ENCODE peak calls at places on chromosomes 7 and 10, in seven cellular contexts. One of them, this sample, is unnamed.

GRCh38 chr10:77925410-77925794 is 1.2 kb downstream of the DLG5 start:
- DNase-seq in endodermal cell: no peak
- DNase-seq in glomerular endothelial cell: no peak
- DNase-seq in stimulated activated CD4-positive, alpha-beta T cell treated with anti-CD3 and anti-CD28 coated beads, Interleukin-12 subunit alpha, Interleukin-12 subunit beta, amount 100 ng/mL, for 4 hours: no peak
- DNase-seq in GM23338: peak
- DNase-seq in tibial nerve: peak
- DNase-seq in NCI-H510A: no peak
- DNase-seq in this sample: no peak

GRCh38 chr7:108004220-108005142 is 1.5 kb upstream of the LAMB1 start:
- DNase-seq in glomerular endothelial cell: no peak
- DNase-seq in endodermal cell: peak
- DNase-seq in stimulated activated CD4-positive, alpha-beta T cell treated with anti-CD3 and anti-CD28 coated beads, Interleukin-12 subunit alpha, Interleukin-12 subunit beta, amount 100 ng/mL, for 4 hours: no peak
- DNase-seq in tibial nerve: peak
- DNase-seq in NCI-H510A: no peak
- DNase-seq in GM23338: peak
- DNase-seq in this sample: peak

GRCh38 chr10:47287365-47287802 is 12.6 kb upstream of the GDF10 start:
- DNase-seq in stimulated activated CD4-positive, alpha-beta T cell treated with anti-CD3 and anti-CD28 coated beads, Interleukin-12 subunit alpha, Interleukin-12 subunit beta, amount 100 ng/mL, for 4 hours: no peak
- DNase-seq in glomerular endothelial cell: no peak
- DNase-seq in tibial nerve: no peak
- DNase-seq in NCI-H510A: no peak
- DNase-seq in endodermal cell: peak
- DNase-seq in GM23338: no peak
- DNase-seq in this sample: peak

GRCh38 chr7:34709771-34710170 is 51.8 kb downstream of the NPSR1 start:
- DNase-seq in tibial nerve: no peak
- DNase-seq in glomerular endothelial cell: no peak
- DNase-seq in NCI-H510A: no peak
- DNase-seq in GM23338: no peak
- DNase-seq in endodermal cell: no peak
- DNase-seq in stimulated activated CD4-positive, alpha-beta T cell treated with anti-CD3 and anti-CD28 coated beads, Interleukin-12 subunit alpha, Interleukin-12 subunit beta, amount 100 ng/mL, for 4 hours: no peak
- DNase-seq in this sample: no peak

GRCh38 chr7:96414931-96415292 is 93.0 kb upstream of the SLC25A13 start:
- DNase-seq in endodermal cell: peak
- DNase-seq in glomerular endothelial cell: no peak
- DNase-seq in GM23338: peak
- DNase-seq in stimulated activated CD4-positive, alpha-beta T cell treated with anti-CD3 and anti-CD28 coated beads, Interleukin-12 subunit alpha, Interleukin-12 subunit beta, amount 100 ng/mL, for 4 hours: peak
- DNase-seq in NCI-H510A: peak
- DNase-seq in tibial nerve: peak
- DNase-seq in this sample: peak

GRCh38 chr7:9498303-9498702 is 1064.9 kb downstream of the NXPH1 start:
- DNase-seq in GM23338: no peak
- DNase-seq in NCI-H510A: no peak
- DNase-seq in endodermal cell: no peak
- DNase-seq in tibial nerve: no peak
- DNase-seq in stimulated activated CD4-positive, alpha-beta T cell treated with anti-CD3 and anti-CD28 coated beads, Interleukin-12 subunit alpha, Interleukin-12 subunit beta, amount 100 ng/mL, for 4 hours: no peak
- DNase-seq in glomerular endothelial cell: no peak
- DNase-seq in this sample: no peak

GRCh38 chr7:86454753-86455152 is 189.0 kb upstream of the GRM3 start:
- DNase-seq in GM23338: no peak
- DNase-seq in tibial nerve: no peak
- DNase-seq in stimulated activated CD4-positive, alpha-beta T cell treated with anti-CD3 and anti-CD28 coated beads, Interleukin-12 subunit alpha, Interleukin-12 subunit beta, amount 100 ng/mL, for 4 hours: no peak
- DNase-seq in endodermal cell: no peak
- DNase-seq in glomerular endothelial cell: no peak
- DNase-seq in NCI-H510A: no peak
- DNase-seq in this sample: no peak

GRCh38 chr7:136009488-136010079 is 32.4 kb upstream of the MTPN start:
- DNase-seq in endodermal cell: no peak
- DNase-seq in NCI-H510A: no peak
- DNase-seq in tibial nerve: peak
- DNase-seq in stimulated activated CD4-positive, alpha-beta T cell treated with anti-CD3 and anti-CD28 coated beads, Interleukin-12 subunit alpha, Interleukin-12 subunit beta, amount 100 ng/mL, for 4 hours: no peak
- DNase-seq in glomerular endothelial cell: peak
- DNase-seq in GM23338: peak
- DNase-seq in this sample: no peak

GRCh38 chr10:76336213-76336963 is 905.0 kb downstream of the LRMDA start:
- DNase-seq in NCI-H510A: no peak
- DNase-seq in endodermal cell: no peak
- DNase-seq in tibial nerve: no peak
- DNase-seq in GM23338: peak
- DNase-seq in stimulated activated CD4-positive, alpha-beta T cell treated with anti-CD3 and anti-CD28 coated beads, Interleukin-12 subunit alpha, Interleukin-12 subunit beta, amount 100 ng/mL, for 4 hours: no peak
- DNase-seq in glomerular endothelial cell: no peak
- DNase-seq in this sample: no peak

GRCh38 chr7:69722836-69723235 is 124.6 kb downstream of the AUTS2 start:
- DNase-seq in tibial nerve: no peak
- DNase-seq in stimulated activated CD4-positive, alpha-beta T cell treated with anti-CD3 and anti-CD28 coated beads, Interleukin-12 subunit alpha, Interleukin-12 subunit beta, amount 100 ng/mL, for 4 hours: no peak
- DNase-seq in NCI-H510A: no peak
- DNase-seq in endodermal cell: no peak
- DNase-seq in glomerular endothelial cell: no peak
- DNase-seq in GM23338: no peak
- DNase-seq in this sample: no peak

GRCh38 chr10:88849224-88849623 is 2.4 kb downstream of the ANKRD22 start:
- DNase-seq in tibial nerve: no peak
- DNase-seq in NCI-H510A: no peak
- DNase-seq in glomerular endothelial cell: no peak
- DNase-seq in endodermal cell: no peak
- DNase-seq in GM23338: no peak
- DNase-seq in stimulated activated CD4-positive, alpha-beta T cell treated with anti-CD3 and anti-CD28 coated beads, Interleukin-12 subunit alpha, Interleukin-12 subunit beta, amount 100 ng/mL, for 4 hours: no peak
- DNase-seq in this sample: no peak

GRCh38 chr7:84722734-84723133 is 464.1 kb downstream of the SEMA3D start:
- DNase-seq in endodermal cell: no peak
- DNase-seq in NCI-H510A: no peak
- DNase-seq in glomerular endothelial cell: no peak
- DNase-seq in GM23338: no peak
- DNase-seq in stimulated activated CD4-positive, alpha-beta T cell treated with anti-CD3 and anti-CD28 coated beads, Interleukin-12 subunit alpha, Interleukin-12 subunit beta, amount 100 ng/mL, for 4 hours: no peak
- DNase-seq in tibial nerve: no peak
- DNase-seq in this sample: no peak

GRCh38 chr7:80243425-80243824 is 108.8 kb downstream of the GNAI1 start:
- DNase-seq in tibial nerve: no peak
- DNase-seq in endodermal cell: no peak
- DNase-seq in GM23338: no peak
- DNase-seq in NCI-H510A: no peak
- DNase-seq in glomerular endothelial cell: no peak
- DNase-seq in stimulated activated CD4-positive, alpha-beta T cell treated with anti-CD3 and anti-CD28 coated beads, Interleukin-12 subunit alpha, Interleukin-12 subunit beta, amount 100 ng/mL, for 4 hours: no peak
- DNase-seq in this sample: no peak

GRCh38 chr10:60957667-60958221 is 13.8 kb upstream of the RHOBTB1 start:
- DNase-seq in stimulated activated CD4-positive, alpha-beta T cell treated with anti-CD3 and anti-CD28 coated beads, Interleukin-12 subunit alpha, Interleukin-12 subunit beta, amount 100 ng/mL, for 4 hours: no peak
- DNase-seq in GM23338: no peak
- DNase-seq in NCI-H510A: no peak
- DNase-seq in tibial nerve: no peak
- DNase-seq in endodermal cell: no peak
- DNase-seq in glomerular endothelial cell: no peak
- DNase-seq in this sample: no peak

GRCh38 chr10:131211556-131211955 is 100.0 kb downstream of the TCERG1L start:
- DNase-seq in GM23338: no peak
- DNase-seq in tibial nerve: no peak
- DNase-seq in glomerular endothelial cell: no peak
- DNase-seq in NCI-H510A: no peak
- DNase-seq in endodermal cell: no peak
- DNase-seq in stimulated activated CD4-positive, alpha-beta T cell treated with anti-CD3 and anti-CD28 coated beads, Interleukin-12 subunit alpha, Interleukin-12 subunit beta, amount 100 ng/mL, for 4 hours: no peak
- DNase-seq in this sample: peak

GRCh38 chr7:1981878-1982230 is 250.9 kb downstream of the MAD1L1 start:
- DNase-seq in tibial nerve: no peak
- DNase-seq in GM23338: no peak
- DNase-seq in NCI-H510A: no peak
- DNase-seq in endodermal cell: no peak
- DNase-seq in glomerular endothelial cell: no peak
- DNase-seq in stimulated activated CD4-positive, alpha-beta T cell treated with anti-CD3 and anti-CD28 coated beads, Interleukin-12 subunit alpha, Interleukin-12 subunit beta, amount 100 ng/mL, for 4 hours: no peak
- DNase-seq in this sample: no peak

GRCh38 chr10:71725998-71726672 is 6.6 kb upstream of the C10orf105 start:
- DNase-seq in GM23338: peak
- DNase-seq in endodermal cell: peak
- DNase-seq in glomerular endothelial cell: no peak
- DNase-seq in NCI-H510A: no peak
- DNase-seq in tibial nerve: no peak
- DNase-seq in stimulated activated CD4-positive, alpha-beta T cell treated with anti-CD3 and anti-CD28 coated beads, Interleukin-12 subunit alpha, Interleukin-12 subunit beta, amount 100 ng/mL, for 4 hours: peak
- DNase-seq in this sample: peak

GRCh38 chr7:89666436-89666835 is 487.8 kb upstream of the STEAP1 start:
- DNase-seq in NCI-H510A: no peak
- DNase-seq in tibial nerve: no peak
- DNase-seq in endodermal cell: no peak
- DNase-seq in stimulated activated CD4-positive, alpha-beta T cell treated with anti-CD3 and anti-CD28 coated beads, Interleukin-12 subunit alpha, Interleukin-12 subunit beta, amount 100 ng/mL, for 4 hours: no peak
- DNase-seq in GM23338: no peak
- DNase-seq in glomerular endothelial cell: no peak
- DNase-seq in this sample: no peak

GRCh38 chr10:29254123-29255046 is 34.5 kb upstream of the LYZL1 start:
- DNase-seq in stimulated activated CD4-positive, alpha-beta T cell treated with anti-CD3 and anti-CD28 coated beads, Interleukin-12 subunit alpha, Interleukin-12 subunit beta, amount 100 ng/mL, for 4 hours: no peak
- DNase-seq in GM23338: no peak
- DNase-seq in NCI-H510A: no peak
- DNase-seq in endodermal cell: peak
- DNase-seq in glomerular endothelial cell: no peak
- DNase-seq in tibial nerve: no peak
- DNase-seq in this sample: peak

GRCh38 chr7:116809636-116810266 is 52.6 kb upstream of the CAPZA2 start:
- DNase-seq in endodermal cell: no peak
- DNase-seq in tibial nerve: peak
- DNase-seq in glomerular endothelial cell: peak
- DNase-seq in stimulated activated CD4-positive, alpha-beta T cell treated with anti-CD3 and anti-CD28 coated beads, Interleukin-12 subunit alpha, Interleukin-12 subunit beta, amount 100 ng/mL, for 4 hours: no peak
- DNase-seq in NCI-H510A: peak
- DNase-seq in GM23338: peak
- DNase-seq in this sample: no peak

GRCh38 chr7:82926477-82926876 is 236.2 kb downstream of the PCLO start:
- DNase-seq in endodermal cell: no peak
- DNase-seq in stimulated activated CD4-positive, alpha-beta T cell treated with anti-CD3 and anti-CD28 coated beads, Interleukin-12 subunit alpha, Interleukin-12 subunit beta, amount 100 ng/mL, for 4 hours: no peak
- DNase-seq in GM23338: no peak
- DNase-seq in glomerular endothelial cell: no peak
- DNase-seq in tibial nerve: no peak
- DNase-seq in NCI-H510A: no peak
- DNase-seq in this sample: no peak

GRCh38 chr7:80823066-80823465 is 95.8 kb downstream of the SEMA3C start:
- DNase-seq in endodermal cell: no peak
- DNase-seq in GM23338: no peak
- DNase-seq in glomerular endothelial cell: no peak
- DNase-seq in NCI-H510A: no peak
- DNase-seq in tibial nerve: no peak
- DNase-seq in stimulated activated CD4-positive, alpha-beta T cell treated with anti-CD3 and anti-CD28 coated beads, Interleukin-12 subunit alpha, Interleukin-12 subunit beta, amount 100 ng/mL, for 4 hours: no peak
- DNase-seq in this sample: no peak

GRCh38 chr7:157433628-157434027 is 96.8 kb downstream of the DNAJB6 start:
- DNase-seq in stimulated activated CD4-positive, alpha-beta T cell treated with anti-CD3 and anti-CD28 coated beads, Interleukin-12 subunit alpha, Interleukin-12 subunit beta, amount 100 ng/mL, for 4 hours: no peak
- DNase-seq in GM23338: no peak
- DNase-seq in glomerular endothelial cell: no peak
- DNase-seq in tibial nerve: no peak
- DNase-seq in NCI-H510A: no peak
- DNase-seq in endodermal cell: no peak
- DNase-seq in this sample: no peak

GRCh38 chr7:72337822-72338167 is 74.3 kb downstream of the CALN1 start:
- DNase-seq in stimulated activated CD4-positive, alpha-beta T cell treated with anti-CD3 and anti-CD28 coated beads, Interleukin-12 subunit alpha, Interleukin-12 subunit beta, amount 100 ng/mL, for 4 hours: no peak
- DNase-seq in endodermal cell: peak
- DNase-seq in glomerular endothelial cell: no peak
- DNase-seq in GM23338: peak
- DNase-seq in tibial nerve: no peak
- DNase-seq in NCI-H510A: no peak
- DNase-seq in this sample: no peak

GRCh38 chr10:7797582-7797981 is 9.6 kb downstream of the ATP5F1C start:
- DNase-seq in stimulated activated CD4-positive, alpha-beta T cell treated with anti-CD3 and anti-CD28 coated beads, Interleukin-12 subunit alpha, Interleukin-12 subunit beta, amount 100 ng/mL, for 4 hours: no peak
- DNase-seq in GM23338: no peak
- DNase-seq in glomerular endothelial cell: peak
- DNase-seq in tibial nerve: no peak
- DNase-seq in NCI-H510A: no peak
- DNase-seq in endodermal cell: no peak
- DNase-seq in this sample: peak

GRCh38 chr7:101953248-101953819 is 135.9 kb downstream of the CUX1 start:
- DNase-seq in GM23338: no peak
- DNase-seq in endodermal cell: no peak
- DNase-seq in glomerular endothelial cell: no peak
- DNase-seq in stimulated activated CD4-positive, alpha-beta T cell treated with anti-CD3 and anti-CD28 coated beads, Interleukin-12 subunit alpha, Interleukin-12 subunit beta, amount 100 ng/mL, for 4 hours: no peak
- DNase-seq in NCI-H510A: no peak
- DNase-seq in tibial nerve: no peak
- DNase-seq in this sample: peak

GRCh38 chr10:110577056-110577455 is 9.6 kb downstream of the SMC3 start:
- DNase-seq in endodermal cell: no peak
- DNase-seq in stimulated activated CD4-positive, alpha-beta T cell treated with anti-CD3 and anti-CD28 coated beads, Interleukin-12 subunit alpha, Interleukin-12 subunit beta, amount 100 ng/mL, for 4 hours: no peak
- DNase-seq in NCI-H510A: no peak
- DNase-seq in glomerular endothelial cell: no peak
- DNase-seq in GM23338: no peak
- DNase-seq in tibial nerve: no peak
- DNase-seq in this sample: no peak

GRCh38 chr7:34751725-34752643 is 94.0 kb downstream of the NPSR1 start:
- DNase-seq in glomerular endothelial cell: no peak
- DNase-seq in tibial nerve: no peak
- DNase-seq in GM23338: no peak
- DNase-seq in NCI-H510A: no peak
- DNase-seq in endodermal cell: no peak
- DNase-seq in stimulated activated CD4-positive, alpha-beta T cell treated with anti-CD3 and anti-CD28 coated beads, Interleukin-12 subunit alpha, Interleukin-12 subunit beta, amount 100 ng/mL, for 4 hours: no peak
- DNase-seq in this sample: no peak

GRCh38 chr7:7792089-7792488 is 73.7 kb upstream of the RPA3 start:
- DNase-seq in stimulated activated CD4-positive, alpha-beta T cell treated with anti-CD3 and anti-CD28 coated beads, Interleukin-12 subunit alpha, Interleukin-12 subunit beta, amount 100 ng/mL, for 4 hours: no peak
- DNase-seq in GM23338: no peak
- DNase-seq in tibial nerve: no peak
- DNase-seq in endodermal cell: no peak
- DNase-seq in glomerular endothelial cell: no peak
- DNase-seq in NCI-H510A: no peak
- DNase-seq in this sample: no peak

GRCh38 chr10:28370107-28370835 is 67.4 kb upstream of the MPP7 start:
- DNase-seq in NCI-H510A: no peak
- DNase-seq in GM23338: no peak
- DNase-seq in tibial nerve: no peak
- DNase-seq in endodermal cell: no peak
- DNase-seq in stimulated activated CD4-positive, alpha-beta T cell treated with anti-CD3 and anti-CD28 coated beads, Interleukin-12 subunit alpha, Interleukin-12 subunit beta, amount 100 ng/mL, for 4 hours: no peak
- DNase-seq in glomerular endothelial cell: no peak
- DNase-seq in this sample: no peak

GRCh38 chr7:122675011-122675410 is 23.9 kb downstream of the RNF133 start:
- DNase-seq in tibial nerve: no peak
- DNase-seq in glomerular endothelial cell: no peak
- DNase-seq in GM23338: no peak
- DNase-seq in stimulated activated CD4-positive, alpha-beta T cell treated with anti-CD3 and anti-CD28 coated beads, Interleukin-12 subunit alpha, Interleukin-12 subunit beta, amount 100 ng/mL, for 4 hours: no peak
- DNase-seq in NCI-H510A: no peak
- DNase-seq in endodermal cell: no peak
- DNase-seq in this sample: no peak

GRCh38 chr10:77592946-77593636 is 44.5 kb downstream of the KCNMA1 start:
- DNase-seq in endodermal cell: no peak
- DNase-seq in NCI-H510A: no peak
- DNase-seq in GM23338: no peak
- DNase-seq in glomerular endothelial cell: no peak
- DNase-seq in tibial nerve: no peak
- DNase-seq in stimulated activated CD4-positive, alpha-beta T cell treated with anti-CD3 and anti-CD28 coated beads, Interleukin-12 subunit alpha, Interleukin-12 subunit beta, amount 100 ng/mL, for 4 hours: no peak
- DNase-seq in this sample: no peak

GRCh38 chr10:12238821-12239220 is 42.8 kb downstream of the CDC123 start:
- DNase-seq in NCI-H510A: no peak
- DNase-seq in stimulated activated CD4-positive, alpha-beta T cell treated with anti-CD3 and anti-CD28 coated beads, Interleukin-12 subunit alpha, Interleukin-12 subunit beta, amount 100 ng/mL, for 4 hours: no peak
- DNase-seq in GM23338: no peak
- DNase-seq in endodermal cell: no peak
- DNase-seq in glomerular endothelial cell: no peak
- DNase-seq in tibial nerve: no peak
- DNase-seq in this sample: no peak

GRCh38 chr10:11782793-11783557 is 40.2 kb upstream of the PROSER2 start:
- DNase-seq in stimulated activated CD4-positive, alpha-beta T cell treated with anti-CD3 and anti-CD28 coated beads, Interleukin-12 subunit alpha, Interleukin-12 subunit beta, amount 100 ng/mL, for 4 hours: no peak
- DNase-seq in NCI-H510A: no peak
- DNase-seq in glomerular endothelial cell: peak
- DNase-seq in endodermal cell: peak
- DNase-seq in tibial nerve: peak
- DNase-seq in GM23338: peak
- DNase-seq in this sample: no peak

GRCh38 chr7:52825611-52826010 is 209.8 kb upstream of the POM121L12 start:
- DNase-seq in NCI-H510A: no peak
- DNase-seq in GM23338: no peak
- DNase-seq in endodermal cell: no peak
- DNase-seq in stimulated activated CD4-positive, alpha-beta T cell treated with anti-CD3 and anti-CD28 coated beads, Interleukin-12 subunit alpha, Interleukin-12 subunit beta, amount 100 ng/mL, for 4 hours: no peak
- DNase-seq in tibial nerve: no peak
- DNase-seq in glomerular endothelial cell: no peak
- DNase-seq in this sample: no peak

GRCh38 chr7:127766831-127767489 is 115.0 kb downstream of the SND1 start:
- DNase-seq in stimulated activated CD4-positive, alpha-beta T cell treated with anti-CD3 and anti-CD28 coated beads, Interleukin-12 subunit alpha, Interleukin-12 subunit beta, amount 100 ng/mL, for 4 hours: no peak
- DNase-seq in endodermal cell: no peak
- DNase-seq in GM23338: no peak
- DNase-seq in glomerular endothelial cell: no peak
- DNase-seq in tibial nerve: no peak
- DNase-seq in NCI-H510A: no peak
- DNase-seq in this sample: no peak

GRCh38 chr10:67663449-67664087 is 32.4 kb downstream of the CTNNA3 start:
- DNase-seq in stimulated activated CD4-positive, alpha-beta T cell treated with anti-CD3 and anti-CD28 coated beads, Interleukin-12 subunit alpha, Interleukin-12 subunit beta, amount 100 ng/mL, for 4 hours: no peak
- DNase-seq in endodermal cell: peak
- DNase-seq in glomerular endothelial cell: no peak
- DNase-seq in NCI-H510A: no peak
- DNase-seq in tibial nerve: no peak
- DNase-seq in GM23338: no peak
- DNase-seq in this sample: no peak

GRCh38 chr7:50321678-50322077 is 17.2 kb downstream of the IKZF1 start:
- DNase-seq in NCI-H510A: no peak
- DNase-seq in tibial nerve: no peak
- DNase-seq in glomerular endothelial cell: no peak
- DNase-seq in GM23338: no peak
- DNase-seq in endodermal cell: no peak
- DNase-seq in stimulated activated CD4-positive, alpha-beta T cell treated with anti-CD3 and anti-CD28 coated beads, Interleukin-12 subunit alpha, Interleukin-12 subunit beta, amount 100 ng/mL, for 4 hours: no peak
- DNase-seq in this sample: no peak